ENCODE peak calls at places on chromosomes 5 and 9, in six cellular contexts. H is NCI-H2081; N is activated naive CD4-positive, alpha-beta T cell treated with anti-CD3 and anti-CD28 coated beads, Interleukin-2, amount 10 ng/mL, durations not matched to agents 7 days and 5 days; I is dermis microvascular lymphatic vessel endothelial cell; Q is activated CD4-positive, alpha-beta T cell treated with anti-CD3 and anti-CD28 coated beads, Interleukin-2, amount 50 U/mL, for 1 hour; E is effector memory CD8-positive, alpha-beta T cell. Z is an unnamed sample.

GRCh38 chr5:145718956-145719355 is 116.2 kb downstream of the PRELID2 start:
- DNase-seq in H (peak; percentile 4), N (no peak), I (peak; percentile 11), Q (no peak), E (no peak), Z (no peak)

GRCh38 chr5:123441408-123441807 is 18.2 kb upstream of the CEP120 start:
- DNase-seq in H (no peak), N (no peak), I (no peak), Q (no peak), E (no peak), Z (no peak)

GRCh38 chr9:15147471-15147870 is 159.5 kb downstream of the TTC39B start:
- DNase-seq in H (no peak), N (no peak), I (no peak), Q (no peak), E (no peak), Z (no peak)

GRCh38 chr5:170293273-170293672 is 4.3 kb downstream of the LCP2 start:
- DNase-seq in H (no peak), N (peak; percentile 68), I (no peak), Q (no peak), E (peak; percentile 59), Z (no peak)

GRCh38 chr9:97387504-97387886 is 24.4 kb upstream of the TDRD7 start:
- DNase-seq in H (no peak), N (no peak), I (no peak), Q (no peak), E (no peak), Z (no peak)

GRCh38 chr5:141934099-141934844 is 10.6 kb downstream of the DELE1 start:
- DNase-seq in H (peak; percentile 23), N (no peak), I (no peak), Q (no peak), E (no peak), Z (no peak)

GRCh38 chr5:107364443-107365096 is 306.2 kb downstream of the EFNA5 start:
- DNase-seq in H (no peak), N (no peak), I (no peak), Q (no peak), E (no peak), Z (no peak)

GRCh38 chr5:99901972-99902371 is 633.2 kb upstream of the FAM174A start:
- DNase-seq in H (no peak), N (no peak), I (no peak), Q (no peak), E (no peak), Z (no peak)

GRCh38 chr9:19117039-19117716 is 10.1 kb downstream of the PLIN2 start:
- DNase-seq in H (no peak), N (no peak), I (no peak), Q (no peak), E (no peak), Z (no peak)

GRCh38 chr5:72268753-72269410 is 51.2 kb downstream of the MRPS27 start:
- DNase-seq in H (peak; percentile 62), N (peak; percentile 60), I (no peak), Q (peak; percentile 32), E (peak; percentile 49), Z (no peak)

GRCh38 chr9:87556039-87556438 is 58.4 kb downstream of the DAPK1 start:
- DNase-seq in H (peak; percentile 88), N (no peak), I (peak; percentile 47), Q (no peak), E (no peak), Z (no peak)

GRCh38 chr5:79962580-79963222 is 28.4 kb downstream of the MTX3 start:
- DNase-seq in H (no peak), N (no peak), I (no peak), Q (no peak), E (no peak), Z (no peak)

GRCh38 chr5:171157775-171158174 is 151.3 kb upstream of the TLX3 start:
- DNase-seq in H (peak; percentile 61), N (no peak), I (no peak), Q (no peak), E (no peak), Z (no peak)

GRCh38 chr9:130662099-130662926 is 2.1 kb upstream of the PRDM12 start:
- DNase-seq in H (no peak), N (peak; percentile 15), I (no peak), Q (no peak), E (no peak), Z (no peak)

GRCh38 chr5:54663876-54664275 is 146.3 kb downstream of the SNX18 start:
- DNase-seq in H (no peak), N (no peak), I (no peak), Q (no peak), E (no peak), Z (no peak)

GRCh38 chr5:159448-160172 is 31.7 kb upstream of the LRRC14B start:
- DNase-seq in H (no peak), N (peak; percentile 17), I (no peak), Q (no peak), E (no peak), Z (no peak)

GRCh38 chr5:177471610-177472356 is 1.7 kb downstream of the DBN1 start:
- DNase-seq in H (no peak), N (no peak), I (no peak), Q (no peak), E (peak; percentile 46), Z (no peak)

GRCh38 chr5:130136300-130136699 is 232.0 kb downstream of the CHSY3 start:
- DNase-seq in H (no peak), N (no peak), I (no peak), Q (no peak), E (no peak), Z (no peak)

GRCh38 chr5:180283026-180283615 is 8.8 kb downstream of the MAPK9 start:
- DNase-seq in H (no peak), N (no peak), I (no peak), Q (no peak), E (no peak), Z (no peak)

GRCh38 chr9:95506692-95507455 is 9.9 kb downstream of the PTCH1 start:
- DNase-seq in H (peak; percentile 37), N (peak; percentile 45), I (no peak), Q (peak; percentile 23), E (peak; percentile 38), Z (no peak)

GRCh38 chr5:125093776-125094175 is 347.3 kb upstream of the ZNF608 start:
- DNase-seq in H (no peak), N (no peak), I (no peak), Q (no peak), E (no peak), Z (peak; percentile 82)

GRCh38 chr5:97078958-97079357 is 63.5 kb downstream of the LIX1 start:
- DNase-seq in H (no peak), N (no peak), I (no peak), Q (no peak), E (no peak), Z (no peak)

GRCh38 chr5:10756539-10756938 is 4.5 kb downstream of the DAP start:
- DNase-seq in H (no peak), N (no peak), I (no peak), Q (no peak), E (no peak), Z (no peak)

GRCh38 chr5:75020016-75020656 is 32.2 kb downstream of the GCNT4 start:
- DNase-seq in H (no peak), N (no peak), I (no peak), Q (no peak), E (no peak), Z (no peak)